ENCODE peak calls at places on chromosomes 3 and 15, in five cellular contexts. M is dorsolateral prefrontal cortex; B is NCI-H1105; L is activated CD4-positive, alpha-beta T cell treated with anti-CD3 and anti-CD28 coated beads, Interleukin-2, amount 10 ng/mL, durations not matched to agents 7 days and 5 days; K is astrocyte of the spinal cord. C is an unnamed sample.

GRCh38 chr15:94300612-94301011 is 69.3 kb downstream of the MCTP2 start:
- DNase-seq in M (no peak), B (no peak), L (no peak), K (no peak), C (no peak)

GRCh38 chr3:145776782-145777408 is 384.1 kb downstream of the PLOD2 start:
- DNase-seq in M (no peak), B (peak; percentile 46), L (peak; percentile 18), K (peak; percentile 79), C (peak; percentile 58)

GRCh38 chr3:89395441-89395840 is 288.0 kb downstream of the EPHA3 start:
- DNase-seq in M (no peak), B (no peak), L (no peak), K (no peak), C (no peak)

GRCh38 chr3:189331002-189331418 is 159.2 kb downstream of the TPRG1 start:
- DNase-seq in M (no peak), B (no peak), L (peak; percentile 18), K (peak; percentile 16), C (no peak)

GRCh38 chr15:80773122-80773551 is 6.0 kb upstream of the CEMIP start:
- DNase-seq in M (no peak), B (no peak), L (no peak), K (peak; percentile 85), C (no peak)

GRCh38 chr3:165855581-165855980 is 18.4 kb upstream of the BCHE start:
- DNase-seq in M (no peak), B (no peak), L (no peak), K (peak; percentile 67), C (no peak)

GRCh38 chr3:86239956-86240355 is 751.0 kb downstream of the VGLL3 start:
- DNase-seq in M (no peak), B (no peak), L (no peak), K (no peak), C (no peak)

GRCh38 chr3:139281096-139281495 is 62.7 kb upstream of the MRPS22 start:
- DNase-seq in M (no peak), B (no peak), L (no peak), K (no peak), C (no peak)

GRCh38 chr15:73317651-73318462 is 50.9 kb downstream of the HCN4 start:
- DNase-seq in M (no peak), B (no peak), L (no peak), K (no peak), C (no peak)

GRCh38 chr3:11592460-11593298 is 51.0 kb downstream of the VGLL4 start:
- DNase-seq in M (no peak), B (no peak), L (no peak), K (peak; percentile 58), C (no peak)

GRCh38 chr3:101195951-101196713 is 124.2 kb downstream of the IMPG2 start:
- DNase-seq in M (no peak), B (peak; percentile 52), L (no peak), K (peak; percentile 67), C (peak; percentile 73)

GRCh38 chr3:161251716-161252115 is 30.6 kb downstream of the NMD3 start:
- DNase-seq in M (no peak), B (no peak), L (no peak), K (no peak), C (no peak)

GRCh38 chr3:43497905-43498365 is 123.9 kb downstream of the ANO10 start:
- DNase-seq in M (no peak), B (no peak), L (no peak), K (peak; percentile 57), C (no peak)

GRCh38 chr3:98243843-98244242 is 20.2 kb upstream of the OR5H6 start:
- DNase-seq in M (no peak), B (no peak), L (no peak), K (no peak), C (no peak)

GRCh38 chr3:49805367-49805782 is 2.3 kb downstream of the INKA1 start:
- DNase-seq in M (peak; percentile 39), B (no peak), L (no peak), K (peak; percentile 38), C (no peak)

GRCh38 chr15:89462198-89462912 is 34.0 kb downstream of the RHCG start:
- DNase-seq in M (peak; percentile 60), B (no peak), L (peak; percentile 12), K (peak; percentile 6), C (peak; percentile 62)

GRCh38 chr3:43378066-43378935 is 92.0 kb downstream of the SNRK start:
- DNase-seq in M (no peak), B (peak; percentile 2), L (peak; percentile 81), K (peak; percentile 47), C (peak; percentile 62)

GRCh38 chr3:183654727-183655126 is 19.3 kb downstream of the KLHL24 start:
- DNase-seq in M (no peak), B (no peak), L (no peak), K (no peak), C (no peak)

GRCh38 chr3:29694331-29694730 is 413.5 kb downstream of the RBMS3 start:
- DNase-seq in M (no peak), B (no peak), L (no peak), K (no peak), C (no peak)

GRCh38 chr3:87793322-87793877 is 265.4 kb downstream of the CGGBP1 start:
- DNase-seq in M (no peak), B (no peak), L (no peak), K (no peak), C (no peak)

GRCh38 chr15:90709278-90709677 is 7.9 kb upstream of the BLM start:
- DNase-seq in M (no peak), B (no peak), L (no peak), K (no peak), C (no peak)

GRCh38 chr3:131608296-131608695 is 105.5 kb upstream of the MRPL3 start:
- DNase-seq in M (no peak), B (no peak), L (no peak), K (no peak), C (no peak)

GRCh38 chr15:35973019-35973418 is 427.1 kb upstream of the DPH6 start:
- DNase-seq in M (no peak), B (no peak), L (no peak), K (no peak), C (no peak)

GRCh38 chr3:46866032-46866595 is 2.9 kb upstream of the MYL3 start:
- DNase-seq in M (no peak), B (no peak), L (no peak), K (no peak), C (no peak)

GRCh38 chr15:38038659-38039442 is 104.4 kb downstream of the TMCO5A start:
- DNase-seq in M (no peak), B (no peak), L (no peak), K (peak; percentile 83), C (no peak)

GRCh38 chr3:141646760-141647561 is 91.1 kb upstream of the RNF7 start:
- DNase-seq in M (no peak), B (peak; percentile 16), L (no peak), K (peak; percentile 46), C (no peak)

GRCh38 chr3:186722457-186722856 is 5.3 kb downstream of the KNG1 start:
- DNase-seq in M (no peak), B (no peak), L (no peak), K (no peak), C (no peak)

GRCh38 chr3:129078510-129078909 is 17.9 kb downstream of the GP9 start:
- DNase-seq in M (no peak), B (no peak), L (no peak), K (no peak), C (no peak)

GRCh38 chr3:182364723-182365650 is 428.3 kb upstream of the ATP11B start:
- DNase-seq in M (peak; percentile 75), B (peak; percentile 99), L (no peak), K (peak; percentile 92), C (no peak)

GRCh38 chr3:159059395-159059794 is 257.5 kb downstream of the MFSD1 start:
- DNase-seq in M (no peak), B (no peak), L (no peak), K (no peak), C (no peak)

GRCh38 chr15:68195336-68196112 is 9.6 kb downstream of the CALML4 start:
- DNase-seq in M (no peak), B (no peak), L (no peak), K (no peak), C (no peak)

GRCh38 chr3:187626581-187626980 is 43.6 kb downstream of the SST start:
- DNase-seq in M (no peak), B (no peak), L (no peak), K (no peak), C (no peak)

GRCh38 chr15:76566276-76566675 is 229.7 kb downstream of the ISL2 start:
- DNase-seq in M (no peak), B (no peak), L (no peak), K (peak; percentile 52), C (no peak)

GRCh38 chr3:185503467-185503975 is 4.7 kb upstream of the TMEM41A start:
- DNase-seq in M (no peak), B (no peak), L (no peak), K (no peak), C (no peak)

GRCh38 chr3:120417272-120417911 is 33.4 kb downstream of the FSTL1 start:
- DNase-seq in M (peak; percentile 98), B (peak; percentile 96), L (peak; percentile 93), K (peak; percentile 99), C (peak; percentile 96)

GRCh38 chr3:18335202-18335601 is 89.9 kb downstream of the SATB1 start:
- DNase-seq in M (no peak), B (no peak), L (no peak), K (no peak), C (no peak)

GRCh38 chr15:38260077-38260476 is 7.4 kb downstream of the SPRED1 start:
- DNase-seq in M (no peak), B (no peak), L (no peak), K (no peak), C (no peak)

GRCh38 chr3:157248590-157249425 is 88.9 kb upstream of the CCNL1 start:
- DNase-seq in M (no peak), B (no peak), L (no peak), K (peak; percentile 93), C (peak; percentile 57)

C was measured in MM.1S.